ENCODE peak calls at places on chromosomes 7 and 10, in five cellular contexts. X is psoas muscle, N is iPS DF 6.9, I is A172, C is Caco-2. D is an unnamed sample.
A peak's percentile ranks its signal among the peaks of the same experiment; 100 is the strongest.

GRCh38 chr10:104081998-104082397 is 3.7 kb downstream of the COL17A1 start:
- DNase-seq in X (no peak), N (no peak), I (no peak), C (no peak), D (no peak)

GRCh38 chr10:78588194-78588811 is 480.5 kb upstream of the ZMIZ1 start:
- DNase-seq in X (no peak), N (no peak), I (no peak), C (peak; percentile 86), D (no peak)

GRCh38 chr10:28970231-28970630 is 292.9 kb downstream of the BAMBI start:
- DNase-seq in X (no peak), N (no peak), I (no peak), C (no peak), D (no peak)

GRCh38 chr10:60733826-60734225 is 44.5 kb upstream of the CDK1 start:
- DNase-seq in X (no peak), N (no peak), I (no peak), C (no peak), D (no peak)

GRCh38 chr7:78080241-78080640 is 281.7 kb downstream of the PHTF2 start:
- DNase-seq in X (no peak), N (no peak), I (no peak), C (no peak), D (no peak)

GRCh38 chr10:43198682-43199005 is 60.4 kb downstream of the CSGALNACT2 start:
- DNase-seq in X (no peak), N (no peak), I (no peak), C (no peak), D (no peak)

GRCh38 chr10:63464402-63465292 is 1.1 kb downstream of the JMJD1C start:
- DNase-seq in X (no peak), N (no peak), I (peak; percentile 16), C (no peak), D (no peak)

GRCh38 chr7:21912305-21912704 is 33.4 kb downstream of the CDCA7L start:
- DNase-seq in X (no peak), N (no peak), I (no peak), C (no peak), D (peak; percentile 35)

GRCh38 chr10:11424456-11425287 is 186.8 kb downstream of the USP6NL start:
- DNase-seq in X (peak; percentile 28), N (no peak), I (peak; percentile 48), C (peak; percentile 75), D (no peak)

GRCh38 chr7:47573758-47574472 is 8.0 kb downstream of the TNS3 start:
- DNase-seq in X (no peak), N (no peak), I (peak; percentile 97), C (peak; percentile 71), D (no peak)

GRCh38 chr7:51180092-51180491 is 136.5 kb downstream of the COBL start:
- DNase-seq in X (no peak), N (no peak), I (no peak), C (no peak), D (no peak)

GRCh38 chr7:107982918-107983389 is 20.0 kb downstream of the LAMB1 start:
- DNase-seq in X (no peak), N (no peak), I (no peak), C (no peak), D (no peak)

GRCh38 chr7:140417456-140418155 is 13.7 kb downstream of the RAB19 start:
- DNase-seq in X (no peak), N (no peak), I (no peak), C (no peak), D (no peak)

GRCh38 chr7:98266840-98267239 is 14.6 kb upstream of the BRI3 start:
- DNase-seq in X (no peak), N (no peak), I (no peak), C (no peak), D (no peak)

GRCh38 chr7:79612027-79612426 is 158.6 kb upstream of the MAGI2 start:
- DNase-seq in X (no peak), N (no peak), I (no peak), C (no peak), D (no peak)

GRCh38 chr10:129095980-129096339 is 371.1 kb upstream of the MGMT start:
- DNase-seq in X (no peak), N (no peak), I (no peak), C (no peak), D (no peak)

GRCh38 chr10:110840225-110840922 is 31.4 kb upstream of the PDCD4 start:
- DNase-seq in X (no peak), N (no peak), I (no peak), C (no peak), D (no peak)

GRCh38 chr10:787933-788651 is 98.6 kb upstream of the DIP2C start:
- DNase-seq in X (no peak), N (no peak), I (peak; percentile 88), C (no peak), D (peak; percentile 84)

GRCh38 chr10:44576715-44577191 is 191.9 kb upstream of the CXCL12 start:
- DNase-seq in X (no peak), N (no peak), I (no peak), C (no peak), D (no peak)

GRCh38 chr7:76225379-76225778 is 23.7 kb downstream of the SRRM3 start:
- DNase-seq in X (peak; percentile 23), N (no peak), I (peak; percentile 39), C (peak; percentile 69), D (no peak)

GRCh38 chr10:103727546-103727963 is 127.8 kb downstream of the SH3PXD2A start:
- DNase-seq in X (peak; percentile 44), N (no peak), I (no peak), C (no peak), D (no peak)

GRCh38 chr7:33986951-33987948 is 81.9 kb downstream of the BMPER start:
- DNase-seq in X (no peak), N (no peak), I (peak; percentile 100), C (peak; percentile 10), D (no peak)

GRCh38 chr7:43511029-43511428 is 71.9 kb upstream of the STK17A start:
- DNase-seq in X (no peak), N (peak; percentile 13), I (no peak), C (peak; percentile 52), D (no peak)

GRCh38 chr10:122306282-122306681 is 35.2 kb downstream of the BTBD16 start:
- DNase-seq in X (no peak), N (no peak), I (no peak), C (no peak), D (peak; percentile 10)

GRCh38 chr7:157625973-157626790 is 289.4 kb downstream of the DNAJB6 start:
- DNase-seq in X (no peak), N (no peak), I (no peak), C (no peak), D (no peak)

GRCh38 chr7:55130079-55130476 is 111.3 kb downstream of the EGFR start:
- DNase-seq in X (no peak), N (no peak), I (peak; percentile 71), C (no peak), D (no peak)

GRCh38 chr10:43707755-43708154 is 59.1 kb upstream of the ZNF32 start:
- DNase-seq in X (peak; percentile 21), N (no peak), I (peak; percentile 67), C (no peak), D (no peak)

GRCh38 chr10:77176224-77176623 is 461.4 kb downstream of the KCNMA1 start:
- DNase-seq in X (no peak), N (no peak), I (no peak), C (no peak), D (no peak)

GRCh38 chr7:85065306-85065705 is 121.5 kb downstream of the SEMA3D start:
- DNase-seq in X (no peak), N (no peak), I (no peak), C (no peak), D (no peak)

GRCh38 chr10:88507380-88507779 is 75.7 kb downstream of the RNLS start:
- DNase-seq in X (no peak), N (no peak), I (no peak), C (no peak), D (no peak)

GRCh38 chr10:43218206-43218950 is 48.5 kb downstream of the RASGEF1A start:
- DNase-seq in X (peak; percentile 16), N (no peak), I (no peak), C (no peak), D (no peak)

GRCh38 chr7:69598487-69599148 is 343 bp downstream of the AUTS2 start:
- DNase-seq in X (peak; percentile 26), N (no peak), I (peak; percentile 46), C (no peak), D (peak; percentile 23)

GRCh38 chr7:70520604-70521003 is 611.3 kb upstream of the GALNT17 start:
- DNase-seq in X (no peak), N (no peak), I (peak; percentile 18), C (no peak), D (no peak)

D was measured in lower leg skin.